ENCODE peak calls at places on chromosomes 6 and 20, in four cellular contexts. B, N, H and V are unnamed samples.

GRCh38 chr6:115977220-115977619 is 83.5 kb downstream of the FRK start:
- DNase-seq in N (no peak), H (no peak), B (no peak), V (no peak)

GRCh38 chr20:63351380-63351700 is 9.8 kb downstream of the CHRNA4 start:
- DNase-seq in B (no peak), N (no peak), H (no peak), V (no peak)

GRCh38 chr20:43590036-43590391 is 723 bp upstream of the IFT52 start:
- DNase-seq in B (no peak), N (peak; percentile 18), H (no peak), V (no peak)

GRCh38 chr20:18272451-18272850 is 15.9 kb upstream of the ZNF133 start:
- DNase-seq in N (no peak), B (peak; percentile 44), H (no peak), V (no peak)

GRCh38 chr20:49871391-49871948 is 43.9 kb downstream of the SPATA2 start:
- DNase-seq in N (no peak), B (no peak), H (no peak), V (no peak)

GRCh38 chr20:45251884-45252571 is 2.3 kb downstream of the SLPI start:
- DNase-seq in N (no peak), B (no peak), H (no peak), V (no peak)

GRCh38 chr6:11163932-11164331 is 52.4 kb upstream of the ERVFRD-1 start:
- DNase-seq in H (no peak), B (no peak), N (no peak), V (no peak)

GRCh38 chr20:24696396-24696795 is 227.0 kb downstream of the SYNDIG1 start:
- DNase-seq in N (no peak), B (no peak), H (no peak), V (no peak)

GRCh38 chr6:32086661-32087573 is 22.2 kb downstream of the TNXB start:
- DNase-seq in H (no peak), B (peak; percentile 77), N (no peak), V (no peak)

GRCh38 chr6:56944651-56945050 is 10.3 kb upstream of the BEND6 start:
- DNase-seq in H (no peak), B (no peak), N (no peak), V (no peak)

GRCh38 chr6:75481936-75482593 is 11.5 kb downstream of the FILIP1 start:
- DNase-seq in B (peak; percentile 62), N (no peak), H (no peak), V (no peak)

GRCh38 chr6:161901740-161902426 is 628.0 kb upstream of the AGPAT4 start:
- DNase-seq in B (no peak), N (no peak), H (no peak), V (no peak)

GRCh38 chr20:33721391-33722140 is 1.5 kb upstream of the PXMP4 start:
- DNase-seq in N (no peak), H (no peak), B (no peak), V (no peak)

GRCh38 chr6:32118782-32119628 is 9.0 kb downstream of the ATF6B start:
- DNase-seq in B (peak; percentile 86), N (peak; percentile 85), H (peak; percentile 51), V (peak; percentile 86)

GRCh38 chr6:165680975-165681374 is 17.9 kb upstream of the PDE10A start:
- DNase-seq in N (no peak), H (no peak), B (no peak), V (no peak)

GRCh38 chr20:14497004-14497403 is 159.6 kb upstream of the FLRT3 start:
- DNase-seq in N (no peak), B (no peak), H (no peak), V (no peak)

GRCh38 chr6:43183441-43183840 is 1.4 kb downstream of the CUL9 start:
- DNase-seq in N (no peak), B (no peak), H (no peak), V (no peak)

GRCh38 chr6:128492386-128492785 is 28.0 kb downstream of the PTPRK start:
- DNase-seq in N (no peak), B (no peak), H (no peak), V (no peak)

GRCh38 chr6:106773956-106774629 is 144.7 kb downstream of the QRSL1 start:
- DNase-seq in B (no peak), H (no peak), N (no peak), V (no peak)

GRCh38 chr6:39092124-39092523 is 22.9 kb downstream of the SAYSD1 start:
- DNase-seq in N (peak; percentile 54), H (peak; percentile 85), B (no peak), V (no peak)

GRCh38 chr6:22332726-22333125 is 35.9 kb upstream of the PRL start:
- DNase-seq in H (no peak), N (no peak), B (no peak), V (no peak)

GRCh38 chr6:167550936-167551633 is 226.2 kb downstream of the TTLL2 start:
- DNase-seq in N (no peak), H (peak; percentile 91), B (no peak), V (no peak)

GRCh38 chr6:83592770-83593394 is 80.5 kb downstream of the PRSS35 start:
- DNase-seq in N (peak; percentile 14), B (peak; percentile 23), H (no peak), V (no peak)

GRCh38 chr6:91505199-91505598 is 918.3 kb upstream of the MAP3K7 start:
- DNase-seq in B (no peak), N (no peak), H (no peak), V (no peak)

GRCh38 chr6:46113370-46113769 is 16.4 kb upstream of the ENPP4 start:
- DNase-seq in H (no peak), B (no peak), N (no peak), V (no peak)

GRCh38 chr6:43092635-43093034 is 16.5 kb downstream of the PTK7 start:
- DNase-seq in N (no peak), H (no peak), B (no peak), V (no peak)

GRCh38 chr20:48995599-48995998 is 50.5 kb upstream of the CSE1L start:
- DNase-seq in N (no peak), H (peak; percentile 76), B (no peak), V (no peak)

GRCh38 chr20:63964412-63964811 is 5.3 kb downstream of the ZNF512B start:
- DNase-seq in N (no peak), B (no peak), H (no peak), V (no peak)

GRCh38 chr6:138996524-138996923 is 8.5 kb upstream of the REPS1 start:
- DNase-seq in N (no peak), H (no peak), B (no peak), V (no peak)

GRCh38 chr6:150176152-150176551 is 33.3 kb downstream of the PPP1R14C start:
- DNase-seq in N (no peak), H (no peak), B (no peak), V (no peak)

GRCh38 chr6:108175176-108175591 is 9.4 kb downstream of the NR2E1 start:
- DNase-seq in B (no peak), H (no peak), N (no peak), V (no peak)

GRCh38 chr20:25600632-25601031 is 15.3 kb upstream of the NINL start:
- DNase-seq in H (no peak), N (no peak), B (no peak), V (no peak)

GRCh38 chr6:134253681-134254080 is 64.2 kb downstream of the SGK1 start:
- DNase-seq in B (peak; percentile 72), N (no peak), H (no peak), V (no peak)

GRCh38 chr6:26195924-26196845 is 109.0 kb downstream of the HFE start:
- DNase-seq in B (no peak), N (no peak), H (no peak), V (no peak)

GRCh38 chr20:841568-842546 is 8.3 kb downstream of the FAM110A start:
- DNase-seq in H (no peak), N (no peak), B (no peak), V (no peak)

GRCh38 chr6:6277418-6277817 is 43.0 kb downstream of the F13A1 start:
- DNase-seq in H (no peak), N (no peak), B (peak; percentile 72), V (no peak)

GRCh38 chr6:87407531-87407895 is 259 bp upstream of the CFAP206 start:
- DNase-seq in H (peak; percentile 56), N (no peak), B (no peak), V (no peak)

GRCh38 chr6:46893648-46894047 is 28.1 kb downstream of the ADGRF5 start:
- DNase-seq in N (no peak), H (no peak), B (no peak), V (no peak)